ENCODE peak calls at places on chromosomes 16 and 17, in seven cellular contexts. P is NCI-H2171; I is kidney glomerular epithelial cell; R is stimulated activated CD4-positive, alpha-beta T cell treated with anti-CD3 and anti-CD28 coated beads, TNF-alpha, amount 100 ng/mL, for 4 hours; Z is NCI-H774; Y is neural progenitor cell; E is HT-29. F is an unnamed sample.

GRCh38 chr17:45137561-45138305 is 2.2 kb downstream of the ACBD4 start:
- DNase-seq in P (no peak), E (peak), I (no peak), Y (peak), Z (no peak), R (no peak), F (no peak)

GRCh38 chr17:82949984-82950383 is 110.2 kb upstream of the ZNF750 start:
- DNase-seq in I (no peak), P (no peak), Y (no peak), R (no peak), E (no peak), Z (no peak), F (no peak)

GRCh38 chr17:34998205-34998604 is 17.9 kb downstream of the LIG3 start:
- DNase-seq in Z (peak), P (peak), Y (peak), I (peak), E (peak), R (peak), F (peak)

GRCh38 chr17:78166416-78166815 is 2.0 kb upstream of the SYNGR2 start:
- DNase-seq in I (no peak), R (no peak), E (no peak), Z (peak), P (peak), Y (no peak), F (no peak)

GRCh38 chr17:21301593-21302550 is 17.4 kb downstream of the MAP2K3 start:
- DNase-seq in Y (no peak), I (no peak), Z (no peak), R (no peak), P (no peak), E (no peak), F (no peak)

GRCh38 chr16:700684-701584 is 4.7 kb downstream of the FBXL16 start:
- DNase-seq in Z (no peak), R (no peak), P (no peak), E (no peak), Y (peak), I (no peak), F (no peak)

GRCh38 chr17:50947844-50948514 is 81.8 kb upstream of the TOB1 start:
- DNase-seq in P (no peak), R (no peak), E (peak), Z (peak), Y (no peak), I (no peak), F (peak)

GRCh38 chr16:71408536-71408935 is 33.3 kb downstream of the TLE7 start:
- DNase-seq in Y (no peak), R (no peak), P (no peak), I (no peak), E (no peak), Z (no peak), F (no peak)

GRCh38 chr16:69476920-69477418 is 52.5 kb downstream of the CYB5B start:
- DNase-seq in R (no peak), I (peak), Y (no peak), P (no peak), E (peak), Z (no peak), F (peak)

F was measured in renal cortical epithelial cell.